ENCODE peak calls at places on chromosomes 13 and 19, in nine cellular contexts. One of them, this sample, is unnamed. For H3K4me1 and H3K36me3, the result is how much of the 10 kb centered on the place peaks cover.

GRCh38 chr13:40064723-40065122 is 409.3 kb downstream of the COG6 start:
- DNase-seq in spleen: no peak
- DNase-seq in upper lobe of left lung: no peak
- DNase-seq in psoas muscle: no peak
- DNase-seq in tibial artery: no peak
- DNase-seq in cardiac muscle cell: no peak
- DNase-seq in thyroid gland: no peak
- DNase-seq in left lung: no peak
- DNase-seq in fibroblast of lung: peak
- DNase-seq in this sample: no peak

GRCh38 chr13:98476538-98476966 is 100.4 kb downstream of the STK24 start:
- DNase-seq in spleen: peak
- DNase-seq in upper lobe of left lung: no peak
- DNase-seq in psoas muscle: peak
- DNase-seq in tibial artery: no peak
- DNase-seq in cardiac muscle cell: no peak
- DNase-seq in thyroid gland: peak
- DNase-seq in left lung: peak
- DNase-seq in fibroblast of lung: peak
- DNase-seq in this sample: no peak

GRCh38 chr13:60137911-60138570 is 25.7 kb downstream of the DIAPH3 start:
- DNase-seq in spleen: no peak
- DNase-seq in upper lobe of left lung: no peak
- DNase-seq in psoas muscle: no peak
- DNase-seq in tibial artery: no peak
- DNase-seq in cardiac muscle cell: peak
- DNase-seq in thyroid gland: no peak
- DNase-seq in left lung: no peak
- DNase-seq in fibroblast of lung: peak
- DNase-seq in this sample: no peak

GRCh38 chr13:74406439-74406838 is 272.2 kb upstream of the KLF12 start:
- DNase-seq in spleen: no peak
- DNase-seq in upper lobe of left lung: no peak
- DNase-seq in psoas muscle: no peak
- DNase-seq in tibial artery: no peak
- DNase-seq in cardiac muscle cell: no peak
- DNase-seq in thyroid gland: no peak
- DNase-seq in left lung: no peak
- DNase-seq in fibroblast of lung: no peak
- DNase-seq in this sample: no peak

GRCh38 chr19:1046117-1046626 is 6.3 kb downstream of the ABCA7 start:
- DNase-seq in spleen: no peak
- DNase-seq in upper lobe of left lung: peak
- DNase-seq in psoas muscle: no peak
- DNase-seq in tibial artery: no peak
- DNase-seq in cardiac muscle cell: no peak
- DNase-seq in thyroid gland: no peak
- DNase-seq in left lung: no peak
- DNase-seq in fibroblast of lung: no peak
- DNase-seq in this sample: no peak

GRCh38 chr13:87671031-87671823 is at the start of gene SLITRK5:
- DNase-seq in spleen: peak
- DNase-seq in upper lobe of left lung: peak
- DNase-seq in psoas muscle: peak
- DNase-seq in tibial artery: peak
- DNase-seq in cardiac muscle cell: peak
- DNase-seq in thyroid gland: peak
- DNase-seq in left lung: peak
- DNase-seq in fibroblast of lung: peak
- DNase-seq in this sample: peak

GRCh38 chr19:1992759-1993260 is 22.7 kb downstream of the BTBD2 start:
- DNase-seq in spleen: peak
- DNase-seq in upper lobe of left lung: peak
- DNase-seq in psoas muscle: peak
- DNase-seq in tibial artery: no peak
- DNase-seq in cardiac muscle cell: no peak
- DNase-seq in thyroid gland: no peak
- DNase-seq in left lung: no peak
- DNase-seq in fibroblast of lung: no peak
- DNase-seq in this sample: peak

GRCh38 chr13:63208811-63209210 is 1793.2 kb upstream of the PCDH20 start:
- DNase-seq in spleen: no peak
- DNase-seq in upper lobe of left lung: no peak
- DNase-seq in psoas muscle: no peak
- DNase-seq in tibial artery: no peak
- DNase-seq in cardiac muscle cell: no peak
- DNase-seq in thyroid gland: no peak
- DNase-seq in left lung: no peak
- DNase-seq in fibroblast of lung: peak
- DNase-seq in this sample: no peak

GRCh38 chr19:18388328-18389094 is 2.6 kb downstream of the GDF15 start:
- DNase-seq in spleen: peak
- DNase-seq in upper lobe of left lung: peak
- DNase-seq in psoas muscle: peak
- DNase-seq in tibial artery: peak
- DNase-seq in cardiac muscle cell: peak
- DNase-seq in thyroid gland: peak
- DNase-seq in left lung: peak
- DNase-seq in fibroblast of lung: peak
- DNase-seq in this sample: peak

GRCh38 chr13:51620165-51620983 is 36.1 kb downstream of the WDFY2 start:
- DNase-seq in spleen: no peak
- DNase-seq in upper lobe of left lung: no peak
- DNase-seq in psoas muscle: peak
- DNase-seq in tibial artery: no peak
- DNase-seq in cardiac muscle cell: no peak
- DNase-seq in thyroid gland: no peak
- DNase-seq in left lung: no peak
- DNase-seq in fibroblast of lung: no peak
- DNase-seq in this sample: no peak

GRCh38 chr13:51780099-51780498 is 23.9 kb downstream of the DHRS12 start:
- DNase-seq in spleen: no peak
- DNase-seq in upper lobe of left lung: no peak
- DNase-seq in psoas muscle: no peak
- DNase-seq in tibial artery: no peak
- DNase-seq in cardiac muscle cell: no peak
- DNase-seq in thyroid gland: no peak
- DNase-seq in left lung: no peak
- DNase-seq in fibroblast of lung: no peak
- DNase-seq in this sample: no peak

GRCh38 chr13:57631607-57632275 is at the start of gene PCDH17:
- DNase-seq in spleen: peak
- DNase-seq in upper lobe of left lung: peak
- DNase-seq in psoas muscle: peak
- DNase-seq in tibial artery: peak
- DNase-seq in cardiac muscle cell: peak
- DNase-seq in thyroid gland: peak
- DNase-seq in left lung: peak
- DNase-seq in fibroblast of lung: peak
- DNase-seq in this sample: no peak

GRCh38 chr19:39469036-39469435 is 11.6 kb upstream of the TIMM50 start:
- DNase-seq in spleen: no peak
- DNase-seq in upper lobe of left lung: no peak
- DNase-seq in psoas muscle: peak
- DNase-seq in tibial artery: no peak
- DNase-seq in cardiac muscle cell: no peak
- DNase-seq in thyroid gland: no peak
- DNase-seq in left lung: no peak
- DNase-seq in fibroblast of lung: no peak
- DNase-seq in this sample: no peak

GRCh38 chr19:48123907-48124675 is 13.5 kb upstream of the PLA2G4C start:
- DNase-seq in spleen: no peak
- DNase-seq in upper lobe of left lung: no peak
- DNase-seq in psoas muscle: no peak
- DNase-seq in tibial artery: no peak
- DNase-seq in cardiac muscle cell: no peak
- DNase-seq in thyroid gland: no peak
- DNase-seq in left lung: no peak
- DNase-seq in fibroblast of lung: peak
- DNase-seq in this sample: no peak

DNA sequence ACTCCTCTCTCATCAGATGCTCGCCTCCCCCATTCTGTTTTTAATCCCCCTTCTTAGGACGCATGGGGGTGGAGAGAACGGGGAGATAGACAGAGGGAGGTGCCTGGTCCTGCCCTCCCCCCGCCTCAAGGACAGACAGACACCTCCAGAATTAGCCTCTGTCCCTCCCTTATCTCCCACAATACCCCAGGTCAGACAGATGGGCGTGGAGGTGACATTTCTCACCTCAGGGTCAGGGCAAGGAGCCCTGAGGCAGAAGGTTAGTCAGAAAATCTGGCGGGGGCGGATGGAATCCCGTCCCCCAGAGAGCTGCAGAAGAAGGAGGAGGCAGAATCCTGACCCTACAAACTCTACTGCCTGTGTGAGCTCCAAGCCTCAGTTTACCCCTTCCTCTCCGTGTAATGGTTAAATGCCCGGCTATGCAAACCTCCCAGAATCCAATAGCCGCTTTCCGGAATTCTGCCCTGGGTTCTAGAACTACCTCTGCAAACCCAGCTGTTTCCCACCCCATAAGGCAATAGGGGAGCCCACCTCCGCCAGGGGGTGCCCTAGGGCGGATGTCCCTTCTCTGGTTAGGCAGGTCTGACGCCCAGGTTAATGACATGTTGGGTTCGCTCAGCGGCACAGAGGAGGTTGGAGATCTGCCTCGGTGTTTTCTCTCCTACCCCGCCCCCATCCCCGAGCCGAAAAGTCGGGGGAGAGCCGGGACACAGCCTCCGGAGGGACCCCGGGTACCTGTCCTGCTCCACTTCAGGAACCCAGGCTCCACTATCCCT is 900 bp downstream of the PPP1R13L start:
- DNase-seq in spleen: peak
- DNase-seq in upper lobe of left lung: no peak
- DNase-seq in psoas muscle: no peak
- DNase-seq in tibial artery: no peak
- DNase-seq in cardiac muscle cell: peak
- DNase-seq in thyroid gland: peak
- DNase-seq in left lung: peak
- DNase-seq in fibroblast of lung: no peak
- DNase-seq in this sample: peak
- H3K4me1 ChIP-seq in spleen: half or more
- H3K4me1 ChIP-seq in upper lobe of left lung: under half
- H3K4me1 ChIP-seq in psoas muscle: under half
- H3K4me1 ChIP-seq in tibial artery: under half
- H3K4me1 ChIP-seq in cardiac muscle cell: under half
- H3K4me1 ChIP-seq in thyroid gland: under half
- H3K4me1 ChIP-seq in left lung: half or more
- H3K4me1 ChIP-seq in fibroblast of lung: under half
- H3K4me1 ChIP-seq in this sample: under half

DNA sequence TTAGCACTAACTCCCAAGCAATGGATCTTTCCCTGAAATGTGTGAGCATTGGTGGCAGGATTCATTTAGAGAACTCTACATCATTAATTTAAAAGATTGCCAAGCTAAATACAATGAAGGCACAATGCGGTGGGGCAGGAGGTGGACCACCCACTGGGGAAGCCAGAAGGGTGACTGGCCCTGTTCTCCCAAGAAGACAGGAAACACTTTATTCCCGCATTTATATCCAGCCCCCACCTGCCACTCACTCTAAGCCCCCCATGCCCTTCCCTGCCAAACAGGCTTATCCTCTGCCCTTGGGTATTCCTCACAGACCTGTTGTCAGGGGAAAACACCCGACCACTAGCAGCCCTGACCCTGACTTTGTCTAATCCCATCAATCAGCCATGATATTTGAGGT is 189.1 kb upstream of the UBL3 start:
- DNase-seq in spleen: no peak
- DNase-seq in upper lobe of left lung: no peak
- DNase-seq in psoas muscle: no peak
- DNase-seq in tibial artery: no peak
- DNase-seq in cardiac muscle cell: no peak
- DNase-seq in thyroid gland: no peak
- DNase-seq in left lung: no peak
- DNase-seq in fibroblast of lung: no peak
- DNase-seq in this sample: no peak
- TF ChIP-seq CTCF in spleen: no peak
- TF ChIP-seq CTCF in upper lobe of left lung: no peak
- TF ChIP-seq CTCF in psoas muscle: no peak
- TF ChIP-seq CTCF in tibial artery: no peak
- TF ChIP-seq CTCF in cardiac muscle cell: no peak
- TF ChIP-seq CTCF in thyroid gland: no peak
- TF ChIP-seq CTCF in left lung: no peak
- TF ChIP-seq CTCF in fibroblast of lung: no peak
- TF ChIP-seq CTCF in this sample: no peak

DNA sequence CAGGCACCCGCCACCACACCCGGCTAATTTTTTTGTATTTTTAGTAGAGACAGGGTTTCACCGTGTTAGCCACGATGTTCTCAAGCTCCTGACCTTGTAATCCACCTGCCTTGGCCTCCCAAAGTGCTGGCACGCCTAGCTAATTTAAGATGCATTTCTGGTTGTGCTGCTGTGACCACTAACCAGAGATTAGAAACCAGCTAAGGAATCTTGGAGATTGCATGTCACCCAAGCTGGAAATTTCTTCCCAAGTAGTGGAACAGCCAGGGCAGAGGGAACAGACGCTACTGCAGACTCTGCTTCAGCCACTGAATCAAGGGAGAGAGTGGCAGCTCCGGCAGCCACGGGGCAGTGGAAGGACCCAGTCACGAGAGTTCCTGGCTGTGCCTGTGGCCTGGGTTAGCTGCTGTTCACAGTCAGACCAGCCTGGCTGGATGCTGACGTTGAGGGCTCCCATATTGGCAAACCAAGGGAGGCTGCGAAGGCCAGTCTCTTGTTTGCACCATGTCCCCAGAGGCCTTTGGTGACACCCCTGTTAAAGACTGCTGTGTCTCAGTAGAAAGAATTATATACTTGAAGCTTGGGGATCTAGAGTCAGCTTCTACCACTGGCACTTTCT is 7.9 kb downstream of the TPM4 start:
- DNase-seq in spleen: no peak
- DNase-seq in upper lobe of left lung: no peak
- DNase-seq in psoas muscle: no peak
- DNase-seq in tibial artery: no peak
- DNase-seq in cardiac muscle cell: no peak
- DNase-seq in thyroid gland: no peak
- DNase-seq in left lung: no peak
- DNase-seq in fibroblast of lung: no peak
- DNase-seq in this sample: no peak
- H3K36me3 ChIP-seq in spleen: half or more
- H3K36me3 ChIP-seq in upper lobe of left lung: under half
- H3K36me3 ChIP-seq in psoas muscle: under half
- H3K36me3 ChIP-seq in tibial artery: half or more
- H3K36me3 ChIP-seq in cardiac muscle cell: half or more
- H3K36me3 ChIP-seq in thyroid gland: half or more
- H3K36me3 ChIP-seq in left lung: under half
- H3K36me3 ChIP-seq in fibroblast of lung: half or more
- H3K36me3 ChIP-seq in this sample: half or more

DNA sequence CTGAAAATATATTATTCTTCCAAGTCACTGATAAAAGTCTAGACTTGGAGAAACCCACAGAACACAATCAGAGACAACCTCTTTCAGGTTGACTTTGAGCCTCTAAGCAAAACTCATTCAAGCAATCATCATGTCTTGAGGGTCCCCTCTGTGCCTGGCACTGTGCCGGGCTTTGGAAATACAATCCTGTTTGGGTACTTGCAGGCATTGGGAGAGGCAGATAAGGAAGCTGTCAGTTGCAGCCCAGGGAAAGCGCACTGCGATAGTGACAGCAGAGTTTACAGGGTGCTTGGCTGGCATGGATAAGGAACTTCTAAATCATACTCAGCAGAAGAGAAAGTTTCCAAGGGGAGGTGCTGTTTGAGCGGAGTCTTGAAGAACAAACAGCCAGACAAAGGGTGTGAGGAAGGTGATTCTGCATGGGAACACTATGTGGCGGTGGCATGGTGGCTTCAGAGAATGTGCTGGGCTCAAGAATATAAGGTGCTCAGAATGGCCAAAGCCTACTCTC is 9.1 kb downstream of the SERP2 start:
- DNase-seq in spleen: no peak
- DNase-seq in upper lobe of left lung: no peak
- DNase-seq in psoas muscle: no peak
- DNase-seq in tibial artery: no peak
- DNase-seq in cardiac muscle cell: peak
- DNase-seq in thyroid gland: no peak
- DNase-seq in left lung: no peak
- DNase-seq in fibroblast of lung: no peak
- DNase-seq in this sample: no peak
- H3K4me1 ChIP-seq in spleen: under half
- H3K4me1 ChIP-seq in upper lobe of left lung: under half
- H3K4me1 ChIP-seq in psoas muscle: under half
- H3K4me1 ChIP-seq in tibial artery: under half
- H3K4me1 ChIP-seq in cardiac muscle cell: half or more
- H3K4me1 ChIP-seq in thyroid gland: under half
- H3K4me1 ChIP-seq in left lung: under half
- H3K4me1 ChIP-seq in fibroblast of lung: under half
- H3K4me1 ChIP-seq in this sample: under half

This sample was measured in colonic mucosa.